ENCODE peak calls at places on chromosome 13, in four cellular contexts. P, Z, K and C are unnamed samples.

GRCh38 chr13:50261502-50261901 is 246.3 kb downstream of the KCNRG start:
- DNase-seq in P (no peak), Z (no peak), K (no peak), C (no peak)

GRCh38 chr13:76383671-76384461 is 502.3 kb downstream of the KCTD12 start:
- DNase-seq in P (no peak), K (peak; percentile 5), Z (no peak), C (no peak)

GRCh38 chr13:59843040-59843439 is 320.7 kb downstream of the DIAPH3 start:
- DNase-seq in Z (no peak), K (no peak), P (no peak), C (no peak)

GRCh38 chr13:23202383-23202782 is 21.6 kb downstream of the SGCG start:
- DNase-seq in Z (no peak), P (no peak), K (no peak), C (no peak)

GRCh38 chr13:32443111-32443510 is 15.2 kb upstream of the N4BP2L1 start:
- DNase-seq in K (peak; percentile 19), Z (no peak), P (peak; percentile 2), C (peak; percentile 27)

GRCh38 chr13:50713849-50714248 is 129.6 kb downstream of the DLEU7 start:
- DNase-seq in K (peak; percentile 44), P (no peak), Z (no peak), C (no peak)

GRCh38 chr13:47294691-47295090 is 397.8 kb upstream of the HTR2A start:
- DNase-seq in P (no peak), K (no peak), Z (no peak), C (no peak)

GRCh38 chr13:26961890-26962615 is 201.5 kb upstream of the GPR12 start:
- DNase-seq in Z (peak; percentile 83), K (no peak), P (no peak), C (no peak)

GRCh38 chr13:43877788-43878187 is 1.8 kb downstream of the CCDC122 start:
- DNase-seq in Z (no peak), K (no peak), P (no peak), C (no peak)

GRCh38 chr13:102933076-102933922 is 87.5 kb downstream of the ERCC5 start:
- DNase-seq in P (no peak), Z (no peak), K (no peak), C (no peak)

GRCh38 chr13:51731759-51732158 is 72.2 kb downstream of the DHRS12 start:
- DNase-seq in Z (no peak), P (no peak), K (no peak), C (no peak)

GRCh38 chr13:32403108-32403507 is 24.8 kb downstream of the N4BP2L1 start:
- DNase-seq in P (no peak), Z (no peak), K (no peak), C (no peak)

GRCh38 chr13:19794552-19795143 is 11.9 kb upstream of the PSPC1 start:
- DNase-seq in P (peak; percentile 56), K (no peak), Z (no peak), C (no peak)

GRCh38 chr13:100530645-100531044 is 57.9 kb downstream of the GGACT start:
- DNase-seq in Z (no peak), K (peak; percentile 58), P (no peak), C (no peak)

GRCh38 chr13:38166121-38166520 is 183.5 kb upstream of the UFM1 start:
- DNase-seq in Z (no peak), K (no peak), P (no peak), C (no peak)

DNA sequence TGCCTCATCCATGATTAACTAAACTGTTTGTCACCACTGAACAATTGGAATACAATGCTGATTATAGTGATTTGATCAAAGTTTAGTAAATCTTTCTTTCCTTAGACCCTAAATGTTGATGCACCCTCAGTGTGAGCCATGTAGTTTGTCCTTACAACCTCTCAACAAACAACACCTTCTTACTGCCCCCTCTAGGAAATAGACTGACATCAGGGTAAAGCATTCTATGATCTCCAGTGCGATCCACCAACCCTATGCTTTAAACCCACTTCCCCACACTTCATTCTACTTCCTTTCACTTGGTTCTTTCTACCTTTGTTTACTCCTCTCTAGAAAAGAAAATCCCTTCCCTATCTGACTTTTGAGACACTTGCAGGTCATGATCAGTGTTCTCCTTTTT is 1842.5 kb upstream of the PRR20A start:
- DNase-seq in K (no peak), Z (no peak), P (no peak), C (no peak)
- TF ChIP-seq CTCF in K (no peak), Z (no peak), P (no peak), C (no peak)

GRCh38 chr13:92355213-92355612 is 871.4 kb upstream of the GPC6 start:
- DNase-seq in K (peak; percentile 15), P (no peak), Z (no peak), C (peak; percentile 18)
- TF ChIP-seq CTCF in K (no peak), P (no peak), Z (no peak), C (no peak)

GRCh38 chr13:107376393-107377085 is 808.6 kb upstream of the ARGLU1 start:
- DNase-seq in Z (no peak), P (no peak), K (no peak), C (no peak)

GRCh38 chr13:107370036-107370785 is 802.3 kb upstream of the ARGLU1 start:
- DNase-seq in K (no peak), P (no peak), Z (no peak), C (no peak)

GRCh38 chr13:107374038-107374437 is 806.1 kb upstream of the ARGLU1 start:
- DNase-seq in P (no peak), K (no peak), Z (no peak), C (no peak)

GRCh38 chr13:107375701-107376350 is 807.9 kb upstream of the ARGLU1 start:
- DNase-seq in K (no peak), Z (no peak), P (no peak), C (no peak)

DNA sequence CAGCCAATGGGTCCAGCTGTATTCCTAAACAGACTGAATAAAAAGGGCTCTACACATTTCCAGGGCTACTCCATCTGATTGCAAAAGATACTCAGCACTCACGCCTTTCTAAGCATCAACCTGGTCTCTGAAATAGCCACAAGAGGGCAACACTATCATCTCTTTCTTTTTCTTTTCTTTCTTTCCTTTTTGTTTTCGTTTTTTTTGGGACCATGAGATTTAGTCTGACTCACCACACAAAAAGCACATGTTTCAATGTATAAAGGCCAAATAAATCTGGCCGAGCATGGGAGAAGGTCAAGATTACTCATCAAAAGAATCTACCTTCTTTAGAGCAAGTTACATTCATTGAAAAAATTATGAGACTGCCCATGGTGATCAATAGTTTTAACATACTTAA is 805.6 kb upstream of the ARGLU1 start:
- DNase-seq in P (no peak), K (no peak), Z (no peak), C (no peak)
- TF ChIP-seq CTCF in P (no peak), K (no peak), Z (peak; percentile 18), C (peak; percentile 33)

DNA sequence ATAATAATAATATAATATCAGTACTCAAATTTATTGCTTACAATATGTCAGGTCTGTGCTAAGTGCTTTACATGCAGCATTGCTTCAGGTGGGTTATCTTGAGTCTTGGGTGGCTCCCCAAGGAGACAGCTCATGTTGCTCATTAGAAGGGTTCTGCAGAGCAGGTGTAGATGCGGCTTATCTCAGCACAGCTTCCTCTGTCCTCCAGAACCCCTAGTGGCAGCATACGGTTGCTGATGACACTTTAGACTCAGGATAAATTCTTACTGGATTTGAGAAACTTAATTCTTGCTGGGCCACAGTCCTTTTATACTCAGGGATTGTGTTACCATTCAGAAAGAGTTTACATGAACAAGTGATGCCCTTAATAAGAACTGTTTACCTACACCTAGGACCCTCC is 8.9 kb downstream of the COG3 start:
- DNase-seq in P (no peak), K (no peak), Z (no peak), C (no peak)
- TF ChIP-seq CTCF in P (no peak), K (no peak), Z (no peak), C (peak; percentile 22)

GRCh38 chr13:71219671-71220070 is 647.3 kb downstream of the DACH1 start:
- DNase-seq in Z (no peak), K (no peak), P (no peak), C (no peak)

GRCh38 chr13:71217827-71218226 is 649.2 kb downstream of the DACH1 start:
- DNase-seq in Z (no peak), P (no peak), K (no peak), C (no peak)

GRCh38 chr13:71213252-71213821 is 653.7 kb downstream of the DACH1 start:
- DNase-seq in Z (no peak), P (no peak), K (no peak), C (no peak)

GRCh38 chr13:71218960-71219359 is 648.0 kb downstream of the DACH1 start:
- DNase-seq in K (no peak), Z (no peak), P (no peak), C (peak; percentile 10)
- TF ChIP-seq CTCF in K (no peak), Z (no peak), P (peak; percentile 5), C (no peak)

GRCh38 chr13:112761701-112762689 is 72.2 kb downstream of the ATP11A start:
- DNase-seq in K (no peak), Z (peak; percentile 14), P (no peak), C (no peak)
- TF ChIP-seq CTCF in K (no peak), Z (no peak), P (no peak), C (no peak)

GRCh38 chr13:85816413-85816812 is 17.2 kb upstream of the SLITRK6 start:
- DNase-seq in K (no peak), P (no peak), Z (no peak), C (no peak)
- TF ChIP-seq CTCF in K (no peak), P (no peak), Z (no peak), C (no peak)

DNA sequence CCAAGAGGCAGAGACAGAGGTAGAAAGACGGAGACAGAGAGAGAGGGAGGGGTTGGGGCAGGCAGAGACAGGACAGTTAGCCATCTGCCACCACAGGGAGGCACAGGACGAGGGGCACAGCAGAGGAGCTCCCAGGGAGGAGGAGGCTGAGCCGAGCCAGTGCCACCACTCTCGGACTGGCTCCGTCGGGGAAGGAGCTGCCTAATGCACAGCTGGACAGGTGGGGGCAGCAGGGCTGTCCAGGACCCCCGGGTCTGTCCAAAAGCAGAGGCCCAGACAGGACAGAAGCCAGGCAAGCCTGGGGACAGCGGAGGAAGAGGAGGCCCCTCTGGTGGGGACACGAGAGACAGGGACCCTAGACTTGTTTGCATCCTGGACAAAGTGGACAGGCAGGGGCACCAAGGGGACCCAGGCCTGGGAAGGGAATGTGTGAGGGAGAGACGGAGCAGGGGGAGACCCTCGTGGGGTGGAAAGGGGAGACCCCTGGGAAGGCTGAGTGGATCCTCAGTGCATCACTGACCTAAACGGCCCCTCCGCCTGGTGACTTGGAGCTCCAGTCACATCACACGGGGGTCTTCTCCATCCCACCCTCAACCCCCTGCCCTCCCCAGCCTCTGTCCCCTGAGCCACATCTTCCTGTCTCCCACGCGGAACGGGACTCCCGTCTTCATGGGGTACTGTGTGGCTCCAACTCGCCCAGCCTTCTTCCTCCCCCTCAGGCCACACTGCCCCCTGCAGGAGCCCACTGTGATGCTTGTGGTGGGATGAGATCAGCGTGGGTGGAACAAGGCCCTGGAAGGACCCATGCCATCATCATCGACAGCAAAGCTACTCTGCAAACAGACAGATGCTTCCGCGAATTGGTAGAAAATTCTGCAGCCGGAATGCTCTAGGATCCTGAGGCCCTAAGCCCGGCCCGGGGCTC is 889 bp downstream of the F10 start:
- DNase-seq in K (no peak), P (no peak), Z (no peak), C (peak; percentile 38)
- TF ChIP-seq CTCF in K (no peak), P (no peak), Z (no peak), C (no peak)